ENCODE peak calls at places on chromosomes 4 and X, in eight cellular contexts. One of them, this sample, is unnamed.

GRCh38 chrX:69025802-69026301 is 139.4 kb downstream of the PJA1 start:
- DNase-seq in GM03348: no peak
- DNase-seq in gastrocnemius medialis: no peak
- DNase-seq in cardiac muscle cell: peak
- DNase-seq in anterior cingulate cortex: no peak
- DNase-seq in stimulated activated CD8-positive, alpha-beta memory T cell treated with anti-CD3 and anti-CD28 coated beads, Interleukin-7, amount 100 ng/mL, for 24 hours: no peak
- DNase-seq in substantia nigra: no peak
- DNase-seq in immature natural killer cell: no peak
- DNase-seq in this sample: no peak

GRCh38 chr4:2535386-2536192 is 858 bp upstream of the FAM193A start:
- DNase-seq in GM03348: peak
- DNase-seq in gastrocnemius medialis: peak
- DNase-seq in cardiac muscle cell: peak
- DNase-seq in anterior cingulate cortex: peak
- DNase-seq in stimulated activated CD8-positive, alpha-beta memory T cell treated with anti-CD3 and anti-CD28 coated beads, Interleukin-7, amount 100 ng/mL, for 24 hours: peak
- DNase-seq in substantia nigra: peak
- DNase-seq in immature natural killer cell: peak
- DNase-seq in this sample: peak

GRCh38 chrX:2666491-2666890 is 24.6 kb upstream of the CD99 start:
- DNase-seq in GM03348: no peak
- DNase-seq in gastrocnemius medialis: no peak
- DNase-seq in cardiac muscle cell: no peak
- DNase-seq in anterior cingulate cortex: no peak
- DNase-seq in stimulated activated CD8-positive, alpha-beta memory T cell treated with anti-CD3 and anti-CD28 coated beads, Interleukin-7, amount 100 ng/mL, for 24 hours: no peak
- DNase-seq in substantia nigra: no peak
- DNase-seq in immature natural killer cell: no peak
- DNase-seq in this sample: no peak

GRCh38 chrX:5979338-5979737 is 249.3 kb downstream of the NLGN4X start:
- DNase-seq in GM03348: no peak
- DNase-seq in gastrocnemius medialis: no peak
- DNase-seq in cardiac muscle cell: no peak
- DNase-seq in anterior cingulate cortex: no peak
- DNase-seq in stimulated activated CD8-positive, alpha-beta memory T cell treated with anti-CD3 and anti-CD28 coated beads, Interleukin-7, amount 100 ng/mL, for 24 hours: no peak
- DNase-seq in substantia nigra: no peak
- DNase-seq in immature natural killer cell: no peak
- DNase-seq in this sample: no peak

GRCh38 chr4:1793496-1793840 is 375 bp downstream of the FGFR3 start:
- DNase-seq in GM03348: peak
- DNase-seq in gastrocnemius medialis: no peak
- DNase-seq in cardiac muscle cell: peak
- DNase-seq in anterior cingulate cortex: no peak
- DNase-seq in stimulated activated CD8-positive, alpha-beta memory T cell treated with anti-CD3 and anti-CD28 coated beads, Interleukin-7, amount 100 ng/mL, for 24 hours: no peak
- DNase-seq in substantia nigra: no peak
- DNase-seq in immature natural killer cell: no peak
- DNase-seq in this sample: peak

GRCh38 chr4:140609548-140610425 is 41.0 kb upstream of the UCP1 start:
- DNase-seq in GM03348: peak
- DNase-seq in gastrocnemius medialis: no peak
- DNase-seq in cardiac muscle cell: peak
- DNase-seq in anterior cingulate cortex: no peak
- DNase-seq in stimulated activated CD8-positive, alpha-beta memory T cell treated with anti-CD3 and anti-CD28 coated beads, Interleukin-7, amount 100 ng/mL, for 24 hours: no peak
- DNase-seq in substantia nigra: peak
- DNase-seq in immature natural killer cell: no peak
- DNase-seq in this sample: peak

GRCh38 chr4:7559741-7560376 is 125.1 kb upstream of the PSAPL1 start:
- DNase-seq in GM03348: no peak
- DNase-seq in gastrocnemius medialis: no peak
- DNase-seq in cardiac muscle cell: no peak
- DNase-seq in anterior cingulate cortex: no peak
- DNase-seq in stimulated activated CD8-positive, alpha-beta memory T cell treated with anti-CD3 and anti-CD28 coated beads, Interleukin-7, amount 100 ng/mL, for 24 hours: no peak
- DNase-seq in substantia nigra: no peak
- DNase-seq in immature natural killer cell: no peak
- DNase-seq in this sample: no peak

GRCh38 chrX:13055486-13055885 is 11.1 kb upstream of the FAM9C start:
- DNase-seq in GM03348: no peak
- DNase-seq in gastrocnemius medialis: no peak
- DNase-seq in cardiac muscle cell: no peak
- DNase-seq in anterior cingulate cortex: no peak
- DNase-seq in stimulated activated CD8-positive, alpha-beta memory T cell treated with anti-CD3 and anti-CD28 coated beads, Interleukin-7, amount 100 ng/mL, for 24 hours: no peak
- DNase-seq in substantia nigra: no peak
- DNase-seq in immature natural killer cell: no peak
- DNase-seq in this sample: no peak

GRCh38 chr4:101114936-101115372 is 232.4 kb downstream of the PPP3CA start:
- DNase-seq in GM03348: no peak
- DNase-seq in gastrocnemius medialis: no peak
- DNase-seq in cardiac muscle cell: peak
- DNase-seq in anterior cingulate cortex: no peak
- DNase-seq in stimulated activated CD8-positive, alpha-beta memory T cell treated with anti-CD3 and anti-CD28 coated beads, Interleukin-7, amount 100 ng/mL, for 24 hours: no peak
- DNase-seq in substantia nigra: peak
- DNase-seq in immature natural killer cell: no peak
- DNase-seq in this sample: no peak

GRCh38 chr4:83852085-83852451 is 316.2 kb downstream of the GPAT3 start:
- DNase-seq in GM03348: peak
- DNase-seq in gastrocnemius medialis: no peak
- DNase-seq in cardiac muscle cell: peak
- DNase-seq in anterior cingulate cortex: no peak
- DNase-seq in stimulated activated CD8-positive, alpha-beta memory T cell treated with anti-CD3 and anti-CD28 coated beads, Interleukin-7, amount 100 ng/mL, for 24 hours: no peak
- DNase-seq in substantia nigra: no peak
- DNase-seq in immature natural killer cell: no peak
- DNase-seq in this sample: no peak

GRCh38 chrX:71225661-71226060 is 2.6 kb downstream of the GJB1 start:
- DNase-seq in GM03348: no peak
- DNase-seq in gastrocnemius medialis: no peak
- DNase-seq in cardiac muscle cell: peak
- DNase-seq in anterior cingulate cortex: no peak
- DNase-seq in stimulated activated CD8-positive, alpha-beta memory T cell treated with anti-CD3 and anti-CD28 coated beads, Interleukin-7, amount 100 ng/mL, for 24 hours: no peak
- DNase-seq in substantia nigra: no peak
- DNase-seq in immature natural killer cell: no peak
- DNase-seq in this sample: no peak

GRCh38 chr4:6703786-6704185 is 5.9 kb downstream of the MRFAP1L1 start:
- DNase-seq in GM03348: no peak
- DNase-seq in gastrocnemius medialis: no peak
- DNase-seq in cardiac muscle cell: peak
- DNase-seq in anterior cingulate cortex: no peak
- DNase-seq in stimulated activated CD8-positive, alpha-beta memory T cell treated with anti-CD3 and anti-CD28 coated beads, Interleukin-7, amount 100 ng/mL, for 24 hours: no peak
- DNase-seq in substantia nigra: no peak
- DNase-seq in immature natural killer cell: no peak
- DNase-seq in this sample: no peak

GRCh38 chr4:147714575-147715401 is 17.1 kb upstream of the ARHGAP10 start:
- DNase-seq in GM03348: peak
- DNase-seq in gastrocnemius medialis: peak
- DNase-seq in cardiac muscle cell: peak
- DNase-seq in anterior cingulate cortex: no peak
- DNase-seq in stimulated activated CD8-positive, alpha-beta memory T cell treated with anti-CD3 and anti-CD28 coated beads, Interleukin-7, amount 100 ng/mL, for 24 hours: no peak
- DNase-seq in substantia nigra: no peak
- DNase-seq in immature natural killer cell: no peak
- DNase-seq in this sample: peak

GRCh38 chrX:24676403-24677024 is 17.2 kb upstream of the POLA1 start:
- DNase-seq in GM03348: peak
- DNase-seq in gastrocnemius medialis: no peak
- DNase-seq in cardiac muscle cell: peak
- DNase-seq in anterior cingulate cortex: no peak
- DNase-seq in stimulated activated CD8-positive, alpha-beta memory T cell treated with anti-CD3 and anti-CD28 coated beads, Interleukin-7, amount 100 ng/mL, for 24 hours: no peak
- DNase-seq in substantia nigra: no peak
- DNase-seq in immature natural killer cell: peak
- DNase-seq in this sample: peak

This sample was measured in hepatic stellate cell.